ENCODE peak calls at places on chromosomes 5 and 9, in ten cellular contexts. V is PC-3; P is lung microvascular endothelial cell; O is SK-MEL-5; B is colonic mucosa; F is ACHN; L is RWPE1; R is stimulated activated CD4-positive, alpha-beta T cell treated with anti-CD3 and anti-CD28 coated beads, Interleukin-4, amount 100 ng/mL, for 48 hours; G is H54; D is NCI-H524. Z is an unnamed sample.

GRCh38 chr9:98491778-98492177 is 217.0 kb downstream of the GABBR2 start:
- DNase-seq in V (no peak), P (no peak), O (no peak), B (no peak), F (peak), L (no peak), R (no peak), G (no peak), D (no peak), Z (no peak)

GRCh38 chr5:160656961-160657570 is 194.9 kb downstream of the ATP10B start:
- DNase-seq in V (no peak), P (no peak), O (no peak), B (peak), F (no peak), L (no peak), R (no peak), G (no peak), D (no peak), Z (no peak)

GRCh38 chr5:35066260-35066795 is 18.6 kb upstream of the AGXT2 start:
- DNase-seq in V (no peak), P (no peak), O (no peak), B (no peak), F (no peak), L (no peak), R (no peak), G (no peak), D (no peak), Z (no peak)

GRCh38 chr5:171512397-171512796 is 93.0 kb downstream of the FGF18 start:
- DNase-seq in V (peak), P (no peak), O (no peak), B (no peak), F (no peak), L (no peak), R (no peak), G (no peak), D (no peak), Z (no peak)

GRCh38 chr5:133365326-133365725 is 247.0 kb downstream of the FSTL4 start:
- DNase-seq in V (no peak), P (no peak), O (no peak), B (no peak), F (no peak), L (no peak), R (no peak), G (no peak), D (no peak), Z (no peak)

GRCh38 chr9:33452828-33453271 is 5.5 kb upstream of the AQP3 start:
- DNase-seq in V (peak), P (peak), O (peak), B (peak), F (peak), L (peak), R (no peak), G (peak), D (peak), Z (peak)

GRCh38 chr5:77295863-77296378 is 85.4 kb downstream of the PDE8B start:
- DNase-seq in V (no peak), P (no peak), O (no peak), B (no peak), F (no peak), L (no peak), R (no peak), G (no peak), D (no peak), Z (no peak)

GRCh38 chr9:77251050-77251449 is 73.7 kb downstream of the VPS13A start:
- DNase-seq in V (no peak), P (no peak), O (no peak), B (no peak), F (no peak), L (no peak), R (no peak), G (no peak), D (no peak), Z (no peak)

GRCh38 chr9:121261107-121261460 is 6.9 kb upstream of the GSN start:
- DNase-seq in V (no peak), P (peak), O (peak), B (no peak), F (no peak), L (no peak), R (no peak), G (no peak), D (peak), Z (peak)

GRCh38 chr5:144394036-144394435 is 223.4 kb downstream of the KCTD16 start:
- DNase-seq in V (no peak), P (no peak), O (no peak), B (no peak), F (no peak), L (no peak), R (no peak), G (no peak), D (no peak), Z (no peak)

GRCh38 chr9:138112090-138112748 is 234.6 kb downstream of the CACNA1B start:
- DNase-seq in V (no peak), P (no peak), O (no peak), B (no peak), F (no peak), L (no peak), R (no peak), G (no peak), D (no peak), Z (no peak)

GRCh38 chr5:178801021-178801420 is 58.7 kb upstream of the ZNF354B start:
- DNase-seq in V (no peak), P (no peak), O (no peak), B (no peak), F (no peak), L (no peak), R (no peak), G (no peak), D (no peak), Z (no peak)

GRCh38 chr9:125763373-125763772 is 16.2 kb downstream of the PBX3 start:
- DNase-seq in V (peak), P (peak), O (peak), B (no peak), F (no peak), L (peak), R (no peak), G (no peak), D (peak), Z (peak)